ENCODE peak calls at places on chromosomes 16 and 17, in five cellular contexts. H is testis, D is breast epithelium, R is sigmoid colon, L is A549. A is an unnamed sample.

GRCh38 chr16:50655558-50656055 is 25.5 kb downstream of the SNX20 start:
- DNase-seq in H (no peak), D (no peak), R (no peak), L (no peak), A (no peak)

GRCh38 chr17:41315204-41315794 is at the start of gene KRTAP17-1:
- DNase-seq in H (no peak), D (no peak), R (no peak), L (no peak), A (no peak)

GRCh38 chr17:42281571-42282096 is 5.4 kb upstream of the STAT5B start:
- DNase-seq in H (peak), D (peak), R (peak), L (no peak), A (no peak)

GRCh38 chr17:71080937-71081336 is 911.6 kb downstream of the KCNJ2 start:
- DNase-seq in H (no peak), D (no peak), R (no peak), L (no peak), A (no peak)

GRCh38 chr17:35432176-35433074 is at the start of gene SLFN12:
- DNase-seq in H (peak), D (peak), R (peak), L (no peak), A (no peak)

GRCh38 chr17:80872999-80873951 is 118.4 kb upstream of the CHMP6 start:
- DNase-seq in H (peak), D (no peak), R (peak), L (peak), A (no peak)

GRCh38 chr17:32445075-32445427 is 741 bp downstream of the PSMD11 start:
- DNase-seq in H (peak), D (no peak), R (peak), L (peak), A (peak)

GRCh38 chr16:16019488-16019887 is 70.1 kb downstream of the ABCC1 start:
- DNase-seq in H (peak), D (no peak), R (no peak), L (peak), A (no peak)

GRCh38 chr17:77085916-77086432 is 54.8 kb upstream of the SEC14L1 start:
- DNase-seq in H (no peak), D (no peak), R (no peak), L (no peak), A (no peak)

GRCh38 chr16:10641953-10642949 is 52.5 kb downstream of the TEKT5 start:
- DNase-seq in H (peak), D (no peak), R (no peak), L (no peak), A (no peak)

GRCh38 chr17:50111687-50112655 is 16.8 kb downstream of the PDK2 start:
- DNase-seq in H (peak), D (peak), R (no peak), L (no peak), A (no peak)

GRCh38 chr16:77585852-77586251 is 136.5 kb upstream of the NUDT7 start:
- DNase-seq in H (no peak), D (no peak), R (no peak), L (peak), A (no peak)

GRCh38 chr17:63035695-63036094 is 69.7 kb downstream of the TANC2 start:
- DNase-seq in H (no peak), D (no peak), R (no peak), L (no peak), A (no peak)

GRCh38 chr17:20266806-20267458 is 200.4 kb downstream of the LGALS9B start:
- DNase-seq in H (no peak), D (no peak), R (no peak), L (no peak), A (no peak)

GRCh38 chr17:63486317-63487013 is 9.6 kb downstream of the ACE start:
- DNase-seq in H (no peak), D (no peak), R (no peak), L (no peak), A (no peak)

GRCh38 chr17:14715531-14715930 is 414.6 kb downstream of the HS3ST3B1 start:
- DNase-seq in H (no peak), D (no peak), R (no peak), L (no peak), A (no peak)

GRCh38 chr16:27730703-27731220 is 180.8 kb downstream of the KATNIP start:
- DNase-seq in H (no peak), D (no peak), R (no peak), L (no peak), A (no peak)

GRCh38 chr17:7982666-7983065 is 19.7 kb upstream of the GUCY2D start:
- DNase-seq in H (no peak), D (no peak), R (peak), L (no peak), A (no peak)

GRCh38 chr16:52558448-52558847 is 11.5 kb upstream of the TOX3 start:
- DNase-seq in H (no peak), D (no peak), R (no peak), L (no peak), A (no peak)

GRCh38 chr16:3129137-3130131 is 5.4 kb upstream of the ZNF213 start:
- DNase-seq in H (peak), D (peak), R (peak), L (no peak), A (peak)
- TF ChIP-seq POLR2A in H (no peak), D (no peak), R (no peak), L (peak), A (no peak)

DNA sequence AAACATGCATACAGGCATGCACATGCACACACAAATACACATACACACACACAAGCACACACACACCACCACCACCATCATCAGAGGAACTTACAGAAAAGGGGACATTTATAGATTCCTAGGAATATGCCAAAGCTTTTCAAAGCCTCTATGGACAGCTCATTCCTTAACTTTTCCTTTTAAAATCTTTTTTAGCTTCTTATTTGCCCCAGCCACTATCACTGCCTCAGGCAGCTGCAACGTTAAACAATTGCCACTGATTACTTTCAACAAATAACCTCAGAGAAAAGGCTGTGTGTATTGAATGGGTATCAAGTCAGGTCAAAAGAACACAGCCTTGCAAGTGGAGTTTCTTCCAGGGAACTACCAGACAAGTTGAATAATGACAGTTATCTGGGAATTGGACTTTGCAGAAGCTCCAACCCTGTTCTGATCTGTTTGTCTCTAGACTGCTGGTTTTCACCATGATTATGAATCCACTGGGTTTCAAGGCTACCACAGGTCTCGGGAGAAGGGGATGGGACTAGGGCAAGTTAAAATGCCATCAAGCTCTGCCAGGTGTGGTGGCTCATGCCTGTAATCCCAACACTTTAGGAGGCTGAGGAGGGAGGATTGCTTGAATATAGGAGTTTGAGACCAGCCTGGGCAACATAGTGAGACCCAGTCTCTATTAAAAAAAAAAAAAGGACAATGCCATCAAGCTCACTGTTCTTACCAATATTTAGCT is 21.9 kb upstream of the BEAN1 start:
- DNase-seq in H (no peak), D (no peak), R (no peak), L (no peak), A (no peak)
- TF ChIP-seq POLR2A in H (no peak), D (no peak), R (no peak), L (no peak), A (no peak)

DNA sequence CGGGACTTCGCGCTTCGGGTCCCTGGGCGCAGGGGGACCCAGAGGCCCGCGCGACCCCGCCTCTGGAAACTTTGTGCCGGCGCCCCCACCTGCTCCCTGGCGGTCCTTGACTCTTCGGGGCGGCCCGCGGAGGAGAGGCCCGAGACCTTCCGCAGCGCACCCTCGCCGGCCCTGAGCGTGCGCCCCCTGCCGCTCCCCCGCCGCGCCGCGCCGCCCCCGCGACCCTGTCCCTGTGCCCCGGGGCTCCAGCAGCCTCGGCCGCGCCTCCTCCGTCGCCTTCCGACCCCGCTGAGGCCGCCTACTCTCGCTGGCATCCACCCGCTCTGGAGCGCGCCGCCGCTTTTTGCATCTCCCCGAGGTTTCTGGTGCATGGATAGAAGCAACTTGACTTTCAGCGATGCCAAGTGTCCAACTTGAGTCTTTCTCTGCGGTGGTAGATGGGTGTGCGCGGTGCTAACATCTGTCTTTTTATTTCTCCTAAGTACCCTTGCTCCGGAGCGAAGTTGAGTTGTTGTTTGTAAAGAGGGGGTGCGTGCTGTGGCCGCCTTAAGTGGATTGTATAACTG is 414 bp downstream of the DUSP14 start:
- DNase-seq in H (peak), D (peak), R (peak), L (peak), A (peak)
- TF ChIP-seq POLR2A in H (no peak), D (no peak), R (no peak), L (no peak), A (no peak)

GRCh38 chr16:31459722-31460581 is 651 bp downstream of the ARMC5 start:
- DNase-seq in H (peak), D (peak), R (peak), L (peak), A (peak)
- TF ChIP-seq POLR2A in H (no peak), D (no peak), R (no peak), L (peak), A (peak)

DNA sequence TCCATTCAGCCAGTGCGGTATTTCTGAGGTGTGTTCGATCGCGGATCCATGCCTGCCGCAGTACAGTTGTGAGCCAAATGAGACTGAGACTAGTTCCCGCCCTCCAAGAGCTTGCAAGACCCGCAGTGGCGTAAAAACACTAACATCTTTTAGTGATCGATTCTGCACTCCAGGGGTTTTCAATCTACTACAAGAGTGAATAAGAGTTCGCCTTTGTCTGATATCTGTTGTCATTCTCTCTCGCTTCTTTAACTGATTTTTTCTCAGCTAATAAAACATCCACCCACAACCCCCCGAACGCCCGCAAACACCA is 454 bp upstream of the RPL19 start:
- DNase-seq in H (no peak), D (no peak), R (no peak), L (no peak), A (no peak)
- TF ChIP-seq POLR2A in H (no peak), D (no peak), R (no peak), L (peak), A (no peak)

DNA sequence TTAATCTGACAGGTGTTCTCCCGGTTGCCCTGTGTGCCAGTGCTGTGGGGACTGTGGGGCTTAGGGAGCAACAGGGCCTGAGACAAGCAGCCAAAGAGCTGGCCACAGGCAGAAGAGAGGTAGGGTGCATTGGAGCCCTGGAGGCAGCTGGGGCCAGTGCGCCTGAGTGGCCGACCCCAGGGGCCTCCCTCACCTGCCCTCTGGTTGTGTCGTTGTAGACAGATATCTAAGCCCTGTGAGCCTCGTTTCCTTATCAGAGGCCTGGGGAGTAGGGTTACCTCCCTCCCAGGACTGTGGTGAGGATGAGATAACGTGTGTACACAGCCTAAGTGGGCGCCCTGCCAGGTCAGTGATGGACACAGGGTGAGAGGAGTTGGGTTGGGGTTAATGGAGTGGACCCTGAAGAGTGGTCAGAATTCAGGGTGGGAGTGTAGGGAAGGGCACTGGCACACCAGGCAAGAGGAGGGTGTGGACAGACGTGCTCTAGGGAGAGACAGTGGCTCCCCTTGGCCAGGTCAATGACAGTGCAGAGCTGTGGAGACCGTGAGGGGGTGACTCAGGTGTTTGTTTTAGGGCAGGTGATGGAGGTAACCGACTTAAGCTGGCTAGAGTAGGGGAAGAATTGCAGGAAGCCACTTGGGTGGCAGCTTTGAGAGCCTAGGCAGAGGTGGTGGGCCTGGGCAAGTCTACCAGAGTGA is 3.4 kb downstream of the NARF start:
- DNase-seq in H (no peak), D (no peak), R (no peak), L (no peak), A (no peak)
- TF ChIP-seq POLR2A in H (no peak), D (no peak), R (no peak), L (no peak), A (no peak)

A was measured in prostate gland.